ENCODE peak calls at places on chromosome 9, in four cellular contexts. One of them, this sample, is unnamed.

GRCh38 chr9:88583901-88584596 is 49.1 kb downstream of the NXNL2 start:
- DNase-seq in K562: no peak
- DNase-seq in HepG2: no peak
- DNase-seq in HCT116: no peak
- DNase-seq in this sample: no peak

GRCh38 chr9:126701820-126702500 is 88.2 kb downstream of the LMX1B start:
- DNase-seq in K562: no peak
- DNase-seq in HCT116: no peak
- DNase-seq in HepG2: no peak
- DNase-seq in this sample: no peak

GRCh38 chr9:88922091-88922490 is 69.2 kb upstream of the S1PR3 start:
- DNase-seq in K562: no peak
- DNase-seq in HepG2: no peak
- DNase-seq in HCT116: no peak
- DNase-seq in this sample: no peak

GRCh38 chr9:70478963-70479641 is 64.6 kb upstream of the KLF9 start:
- DNase-seq in HepG2: no peak
- DNase-seq in K562: no peak
- DNase-seq in HCT116: no peak
- DNase-seq in this sample: no peak

GRCh38 chr9:89661956-89662717 is 57.3 kb downstream of the GADD45G start:
- DNase-seq in K562: peak; percentile 60
- DNase-seq in HCT116: peak; percentile 35
- DNase-seq in HepG2: peak; percentile 75
- DNase-seq in this sample: no peak

GRCh38 chr9:16542290-16542689 is 328.2 kb downstream of the BNC2 start:
- DNase-seq in HepG2: no peak
- DNase-seq in HCT116: no peak
- DNase-seq in K562: no peak
- DNase-seq in this sample: no peak

GRCh38 chr9:121405899-121406298 is 35.8 kb upstream of the STOM start:
- DNase-seq in HepG2: no peak
- DNase-seq in HCT116: no peak
- DNase-seq in K562: no peak
- DNase-seq in this sample: no peak

GRCh38 chr9:119792242-119792641 is 423.0 kb upstream of the BRINP1 start:
- DNase-seq in K562: no peak
- DNase-seq in HepG2: no peak
- DNase-seq in HCT116: no peak
- DNase-seq in this sample: no peak

GRCh38 chr9:90340421-90340820 is 302.2 kb downstream of the DIRAS2 start:
- DNase-seq in K562: no peak
- DNase-seq in HepG2: no peak
- DNase-seq in HCT116: no peak
- DNase-seq in this sample: no peak

GRCh38 chr9:116860509-116861120 is 173.5 kb downstream of the TRIM32 start:
- DNase-seq in HepG2: peak; percentile 49
- DNase-seq in HCT116: peak; percentile 51
- DNase-seq in K562: peak; percentile 64
- DNase-seq in this sample: peak; percentile 32

GRCh38 chr9:105835721-105836120 is 141.4 kb downstream of the TMEM38B start:
- DNase-seq in K562: no peak
- DNase-seq in HCT116: no peak
- DNase-seq in HepG2: no peak
- DNase-seq in this sample: no peak

GRCh38 chr9:113492343-113493079 is 29.0 kb downstream of the RGS3 start:
- DNase-seq in HepG2: no peak
- DNase-seq in HCT116: no peak
- DNase-seq in K562: no peak
- DNase-seq in this sample: no peak

GRCh38 chr9:116691607-116692006 is 4.5 kb downstream of the TRIM32 start:
- DNase-seq in HepG2: no peak
- DNase-seq in HCT116: no peak
- DNase-seq in K562: no peak
- DNase-seq in this sample: no peak

GRCh38 chr9:71929223-71929622 is 17.8 kb downstream of the C9orf85 start:
- DNase-seq in HepG2: no peak
- DNase-seq in HCT116: no peak
- DNase-seq in K562: no peak
- DNase-seq in this sample: no peak

GRCh38 chr9:79763861-79764260 is 192.1 kb downstream of the TLE4 start:
- DNase-seq in HepG2: no peak
- DNase-seq in K562: no peak
- DNase-seq in HCT116: no peak
- DNase-seq in this sample: no peak

GRCh38 chr9:87663556-87663955 is 62.4 kb upstream of the CTSL start:
- DNase-seq in K562: no peak
- DNase-seq in HCT116: no peak
- DNase-seq in HepG2: no peak
- DNase-seq in this sample: no peak

GRCh38 chr9:78871452-78872331 is 574.8 kb downstream of the PSAT1 start:
- DNase-seq in HCT116: peak; percentile 22
- DNase-seq in K562: no peak
- DNase-seq in HepG2: no peak
- DNase-seq in this sample: peak; percentile 71

GRCh38 chr9:91341749-91342148 is 20.0 kb downstream of the AUH start:
- DNase-seq in HepG2: no peak
- DNase-seq in HCT116: no peak
- DNase-seq in K562: no peak
- DNase-seq in this sample: no peak

GRCh38 chr9:87868635-87869034 is 14.0 kb upstream of the SPATA31E1 start:
- DNase-seq in HCT116: no peak
- DNase-seq in HepG2: no peak
- DNase-seq in K562: no peak
- DNase-seq in this sample: no peak

GRCh38 chr9:18668944-18669343 is 195.0 kb downstream of the ADAMTSL1 start:
- DNase-seq in K562: no peak
- DNase-seq in HCT116: no peak
- DNase-seq in HepG2: peak; percentile 20
- DNase-seq in this sample: no peak

GRCh38 chr9:98772364-98773155 is 23.8 kb downstream of the ANKS6 start:
- DNase-seq in K562: no peak
- DNase-seq in HCT116: no peak
- DNase-seq in HepG2: no peak
- DNase-seq in this sample: no peak

GRCh38 chr9:88378317-88378716 is 9.9 kb upstream of the SPIN1 start:
- DNase-seq in HCT116: no peak
- DNase-seq in K562: no peak
- DNase-seq in HepG2: no peak
- DNase-seq in this sample: no peak

GRCh38 chr9:115997923-115998322 is 155.7 kb upstream of the PAPPA start:
- DNase-seq in HepG2: no peak
- DNase-seq in K562: no peak
- DNase-seq in HCT116: no peak
- DNase-seq in this sample: no peak

GRCh38 chr9:84839538-84839937 is 170.0 kb downstream of the NTRK2 start:
- DNase-seq in K562: no peak
- DNase-seq in HepG2: no peak
- DNase-seq in HCT116: no peak
- DNase-seq in this sample: no peak

GRCh38 chr9:123372766-123373446 is 16.9 kb downstream of the CRB2 start:
- DNase-seq in HepG2: no peak
- DNase-seq in K562: no peak
- DNase-seq in HCT116: no peak
- DNase-seq in this sample: no peak

GRCh38 chr9:74760031-74760700 is 127.6 kb downstream of the TRPM6 start:
- DNase-seq in HepG2: peak; percentile 24
- DNase-seq in HCT116: no peak
- DNase-seq in K562: no peak
- DNase-seq in this sample: no peak

GRCh38 chr9:4228606-4229005 is 71.3 kb downstream of the GLIS3 start:
- DNase-seq in HCT116: no peak
- DNase-seq in HepG2: no peak
- DNase-seq in K562: no peak
- DNase-seq in this sample: no peak

GRCh38 chr9:101566904-101567724 is 27.7 kb downstream of the PPP3R2 start:
- DNase-seq in HepG2: peak; percentile 48
- DNase-seq in K562: peak; percentile 40
- DNase-seq in HCT116: peak; percentile 22
- DNase-seq in this sample: no peak

GRCh38 chr9:125966959-125967711 is 220.0 kb downstream of the PBX3 start:
- DNase-seq in HepG2: no peak
- DNase-seq in K562: no peak
- DNase-seq in HCT116: no peak
- DNase-seq in this sample: no peak

GRCh38 chr9:116101516-116101915 is 52.1 kb upstream of the PAPPA start:
- DNase-seq in HepG2: no peak
- DNase-seq in K562: no peak
- DNase-seq in HCT116: no peak
- DNase-seq in this sample: no peak

GRCh38 chr9:20624201-20625002 is 2.1 kb upstream of the MLLT3 start:
- DNase-seq in HCT116: peak; percentile 64
- DNase-seq in K562: no peak
- DNase-seq in HepG2: peak; percentile 64
- DNase-seq in this sample: peak; percentile 15

GRCh38 chr9:70260007-70260443 is 1.2 kb downstream of the SMC5 start:
- DNase-seq in HepG2: no peak
- DNase-seq in HCT116: no peak
- DNase-seq in K562: no peak
- DNase-seq in this sample: no peak

GRCh38 chr9:133340256-133340655 is 4.3 kb upstream of the SURF6 start:
- DNase-seq in K562: no peak
- DNase-seq in HCT116: no peak
- DNase-seq in HepG2: no peak
- DNase-seq in this sample: no peak

GRCh38 chr9:94449486-94449885 is 105.4 kb upstream of the PCAT7 start:
- DNase-seq in K562: no peak
- DNase-seq in HepG2: no peak
- DNase-seq in HCT116: no peak
- DNase-seq in this sample: no peak

DNA sequence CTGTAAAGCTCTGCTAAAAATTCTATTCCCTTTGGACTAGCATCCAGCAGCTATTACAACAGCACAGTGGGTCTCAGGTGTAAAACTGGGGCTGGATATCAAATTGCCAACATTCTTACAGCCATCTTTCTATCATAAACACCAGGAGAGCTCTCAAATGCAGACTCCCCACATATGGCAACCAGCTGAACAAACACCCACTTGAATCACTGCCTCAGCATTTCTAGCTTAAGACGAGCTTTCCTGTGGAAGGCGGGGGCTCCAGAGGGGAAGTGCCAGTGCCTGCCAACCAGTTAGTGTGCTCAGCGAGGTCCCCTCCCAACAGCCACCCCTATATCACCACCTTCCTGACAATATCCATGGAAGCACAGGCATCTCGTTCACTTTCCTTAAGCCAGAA is 62.2 kb downstream of the IPPK start:
- DNase-seq in HepG2: no peak
- DNase-seq in HCT116: no peak
- DNase-seq in K562: no peak
- DNase-seq in this sample: no peak
- TF ChIP-seq TCF7L2 in HepG2: no peak
- TF ChIP-seq TCF7L2 in HCT116: no peak
- TF ChIP-seq TCF7L2 in K562: no peak
- TF ChIP-seq TCF7L2 in this sample: no peak

GRCh38 chr9:77785341-77785740 is 137.2 kb upstream of the GNA14 start:
- DNase-seq in HepG2: no peak
- DNase-seq in K562: no peak
- DNase-seq in HCT116: no peak
- DNase-seq in this sample: no peak

GRCh38 chr9:77793909-77794308 is 145.8 kb upstream of the GNA14 start:
- DNase-seq in HepG2: no peak
- DNase-seq in HCT116: peak; percentile 18
- DNase-seq in K562: no peak
- DNase-seq in this sample: peak; percentile 17

GRCh38 chr9:77789891-77790290 is 141.8 kb upstream of the GNA14 start:
- DNase-seq in HepG2: no peak
- DNase-seq in K562: no peak
- DNase-seq in HCT116: no peak
- DNase-seq in this sample: no peak
- H3K4me1 ChIP-seq in HepG2: no peaks in the 10 kb centered on the region
- H3K4me1 ChIP-seq in K562: no peaks in the 10 kb centered on the region
- H3K4me1 ChIP-seq in HCT116: peaks cover 9% of the 10 kb centered on the region
- H3K4me1 ChIP-seq in this sample: no peaks in the 10 kb centered on the region

GRCh38 chr9:108913391-108913790 is 20.5 kb downstream of the ELP1 start:
- DNase-seq in K562: no peak
- DNase-seq in HCT116: no peak
- DNase-seq in HepG2: no peak
- DNase-seq in this sample: no peak

GRCh38 chr9:108910402-108910801 is 23.5 kb downstream of the ELP1 start:
- DNase-seq in HepG2: no peak
- DNase-seq in HCT116: no peak
- DNase-seq in K562: no peak
- DNase-seq in this sample: no peak

GRCh38 chr9:108910914-108911313 is 23.0 kb downstream of the ELP1 start:
- DNase-seq in K562: no peak
- DNase-seq in HCT116: no peak
- DNase-seq in HepG2: no peak
- DNase-seq in this sample: no peak

GRCh38 chr9:108911820-108912219 is 22.1 kb downstream of the ELP1 start:
- DNase-seq in HepG2: peak; percentile 15
- DNase-seq in K562: no peak
- DNase-seq in HCT116: no peak
- DNase-seq in this sample: no peak
- TF ChIP-seq TCF7L2 in HepG2: no peak
- TF ChIP-seq TCF7L2 in K562: no peak
- TF ChIP-seq TCF7L2 in HCT116: no peak
- TF ChIP-seq TCF7L2 in this sample: no peak

DNA sequence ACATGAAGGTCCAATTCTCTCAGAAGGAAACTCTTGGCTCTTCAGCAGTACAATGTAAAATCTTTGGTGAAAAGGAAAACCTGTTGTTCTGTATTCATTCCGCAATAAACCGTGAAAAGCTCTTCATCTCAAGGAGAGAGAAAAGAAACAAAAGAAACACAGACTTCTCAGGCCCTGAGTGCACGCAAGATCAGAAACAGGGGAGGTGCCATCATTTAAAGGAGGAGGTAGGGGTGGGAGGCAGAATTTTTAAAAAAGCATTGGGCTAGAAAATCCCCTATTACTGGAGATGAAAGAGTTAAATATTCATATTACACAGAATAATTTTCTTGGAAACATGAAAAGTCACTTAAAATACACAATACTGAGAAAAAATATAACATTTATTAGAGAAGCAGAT is 56.3 kb downstream of the USP20 start:
- DNase-seq in K562: no peak
- DNase-seq in HepG2: no peak
- DNase-seq in HCT116: no peak
- DNase-seq in this sample: no peak
- H3K4me1 ChIP-seq in K562: peaks cover 24% of the 10 kb centered on the region
- H3K4me1 ChIP-seq in HepG2: peaks cover 11% of the 10 kb centered on the region
- H3K4me1 ChIP-seq in HCT116: peaks cover 1% of the 10 kb centered on the region
- H3K4me1 ChIP-seq in this sample: no peaks in the 10 kb centered on the region

This sample was measured in Panc1.